ENCODE peak calls at places on chromosomes 6 and 20, in ten cellular contexts. K is colonic mucosa; O is mammary epithelial cell; Z is Panc1; S is cardiac muscle cell; A is left ventricle myocardium inferior; P is naive thymus-derived CD4-positive, alpha-beta T cell; M is endothelial cell of umbilical vein; X is CD8-positive, alpha-beta T cell; V is brain microvascular endothelial cell. W is an unnamed sample.

GRCh38 chr20:431012-431904 is 23.2 kb downstream of the RBCK1 start:
- DNase-seq in K (peak; percentile 41), O (peak; percentile 30), Z (peak; percentile 58), S (peak; percentile 72), A (peak; percentile 50), P (no peak), M (peak; percentile 76), X (peak; percentile 32), V (peak; percentile 55), W (peak; percentile 20)

GRCh38 chr6:134564705-134565104 is 246.8 kb upstream of the SGK1 start:
- DNase-seq in K (no peak), O (peak; percentile 48), Z (no peak), S (no peak), A (no peak), P (no peak), M (no peak), X (no peak), V (no peak), W (no peak)

GRCh38 chr6:26554669-26555504 is 16.7 kb downstream of the HMGN4 start:
- DNase-seq in K (peak; percentile 50), O (peak; percentile 54), Z (no peak), S (peak; percentile 73), A (peak; percentile 34), P (no peak), M (peak; percentile 69), X (peak; percentile 70), V (peak; percentile 75), W (peak; percentile 82)

GRCh38 chr6:105601541-105602174 is 198.8 kb upstream of the PREP start:
- DNase-seq in K (peak; percentile 44), O (peak; percentile 100), Z (no peak), S (peak; percentile 98), A (peak; percentile 69), P (no peak), M (no peak), X (no peak), V (peak; percentile 94), W (no peak)

GRCh38 chr20:3753098-3753497 is 14.5 kb downstream of the ADISSP start:
- DNase-seq in K (peak; percentile 72), O (peak; percentile 41), Z (no peak), S (peak; percentile 84), A (no peak), P (no peak), M (peak; percentile 66), X (peak; percentile 60), V (peak; percentile 68), W (peak; percentile 61)

GRCh38 chr20:3966571-3966970 is 48.8 kb downstream of the RNF24 start:
- DNase-seq in K (no peak), O (no peak), Z (no peak), S (no peak), A (no peak), P (no peak), M (no peak), X (no peak), V (no peak), W (no peak)

GRCh38 chr20:10447028-10447427 is 11.9 kb downstream of the SLX4IP start:
- DNase-seq in K (peak; percentile 65), O (peak; percentile 70), Z (peak; percentile 67), S (peak; percentile 77), A (no peak), P (no peak), M (peak; percentile 66), X (peak; percentile 61), V (peak; percentile 66), W (peak; percentile 45)

GRCh38 chr6:89372506-89372901 is 20.0 kb upstream of the UBE2J1 start:
- DNase-seq in K (no peak), O (no peak), Z (no peak), S (no peak), A (no peak), P (no peak), M (no peak), X (no peak), V (no peak), W (no peak)

GRCh38 chr20:36145877-36146707 is 8.4 kb upstream of the EPB41L1 start:
- DNase-seq in K (no peak), O (no peak), Z (no peak), S (peak; percentile 32), A (peak; percentile 72), P (no peak), M (no peak), X (no peak), V (no peak), W (no peak)

GRCh38 chr6:144986271-144986670 is 701.1 kb downstream of the UTRN start:
- DNase-seq in K (no peak), O (no peak), Z (no peak), S (no peak), A (no peak), P (no peak), M (no peak), X (no peak), V (no peak), W (no peak)

GRCh38 chr6:74574794-74575193 is 631.1 kb downstream of the COL12A1 start:
- DNase-seq in K (no peak), O (no peak), Z (no peak), S (peak; percentile 61), A (no peak), P (no peak), M (peak; percentile 50), X (no peak), V (peak; percentile 36), W (no peak)

GRCh38 chr6:26214826-26215199 is 127.6 kb downstream of the HFE start:
- DNase-seq in K (no peak), O (no peak), Z (no peak), S (no peak), A (no peak), P (no peak), M (no peak), X (no peak), V (no peak), W (no peak)

GRCh38 chr20:38674178-38675133 is 49.8 kb upstream of the SLC32A1 start:
- DNase-seq in K (peak; percentile 49), O (peak; percentile 23), Z (no peak), S (peak; percentile 75), A (no peak), P (peak; percentile 30), M (peak; percentile 64), X (peak; percentile 63), V (peak; percentile 40), W (peak; percentile 24)

GRCh38 chr6:138944412-138944811 is 43.6 kb downstream of the REPS1 start:
- DNase-seq in K (no peak), O (peak; percentile 87), Z (no peak), S (peak; percentile 67), A (no peak), P (no peak), M (peak; percentile 31), X (peak; percentile 41), V (peak; percentile 51), W (peak; percentile 36)

GRCh38 chr6:142262231-142262630 is 39.6 kb upstream of the ADGRG6 start:
- DNase-seq in K (no peak), O (no peak), Z (no peak), S (no peak), A (no peak), P (no peak), M (no peak), X (no peak), V (no peak), W (no peak)

GRCh38 chr20:44581515-44581914 is 864 bp upstream of the PKIG start:
- DNase-seq in K (no peak), O (no peak), Z (no peak), S (no peak), A (no peak), P (no peak), M (peak; percentile 49), X (no peak), V (no peak), W (no peak)

GRCh38 chr20:44580581-44581268 is 1.7 kb upstream of the PKIG start:
- DNase-seq in K (no peak), O (no peak), Z (no peak), S (no peak), A (no peak), P (no peak), M (peak; percentile 69), X (no peak), V (no peak), W (no peak)

GRCh38 chr20:44576297-44576696 is 6.1 kb upstream of the PKIG start:
- DNase-seq in K (no peak), O (no peak), Z (no peak), S (peak; percentile 71), A (no peak), P (no peak), M (peak; percentile 76), X (no peak), V (peak; percentile 69), W (no peak)

GRCh38 chr20:44582321-44583025 is at the start of gene PKIG:
- DNase-seq in K (no peak), O (peak; percentile 45), Z (no peak), S (peak; percentile 87), A (no peak), P (no peak), M (peak; percentile 96), X (no peak), V (peak; percentile 58), W (no peak)

GRCh38 chr20:44579313-44580090 is 2.9 kb upstream of the PKIG start:
- DNase-seq in K (no peak), O (no peak), Z (no peak), S (no peak), A (no peak), P (no peak), M (peak; percentile 93), X (no peak), V (no peak), W (no peak)
- H3K4me3 ChIP-seq in K (no peak overlapping the region), O (no peak overlapping the region), Z (no peak overlapping the region), S (no peak overlapping the region), A (no peak overlapping the region), P (no peak overlapping the region), M (no peak overlapping the region), X (no peak overlapping the region), V (no peak overlapping the region), W (no peak overlapping the region)

GRCh38 chr20:48635791-48636267 is 192.0 kb downstream of the PREX1 start:
- DNase-seq in K (peak; percentile 58), O (peak; percentile 26), Z (no peak), S (peak; percentile 68), A (peak; percentile 54), P (peak; percentile 35), M (peak; percentile 55), X (no peak), V (peak; percentile 53), W (peak; percentile 61)
- H3K36me3 ChIP-seq in K (no peaks in the 10 kb centered on the region), O (no peaks in the 10 kb centered on the region), Z (no peaks in the 10 kb centered on the region), S (no peaks in the 10 kb centered on the region), A (peaks cover 49% of the 10 kb centered on the region), P (peaks cover 40% of the 10 kb centered on the region), M (peaks cover 48% of the 10 kb centered on the region), X (peaks cover 78% of the 10 kb centered on the region), V (peaks cover 16% of the 10 kb centered on the region), W (peaks cover 78% of the 10 kb centered on the region)

GRCh38 chr6:169224716-169225115 is 28.9 kb downstream of the THBS2 start:
- DNase-seq in K (no peak), O (no peak), Z (no peak), S (no peak), A (no peak), P (no peak), M (no peak), X (no peak), V (no peak), W (no peak)
- H3K27ac ChIP-seq in K (no peak overlapping the region), O (no peak overlapping the region), Z (no peak overlapping the region), S (no peak overlapping the region), A (peak overlapping the region; percentile 45), P (no peak overlapping the region), M (no peak overlapping the region), X (no peak overlapping the region), V (peak overlapping the region; percentile 64), W (no peak overlapping the region)

DNA sequence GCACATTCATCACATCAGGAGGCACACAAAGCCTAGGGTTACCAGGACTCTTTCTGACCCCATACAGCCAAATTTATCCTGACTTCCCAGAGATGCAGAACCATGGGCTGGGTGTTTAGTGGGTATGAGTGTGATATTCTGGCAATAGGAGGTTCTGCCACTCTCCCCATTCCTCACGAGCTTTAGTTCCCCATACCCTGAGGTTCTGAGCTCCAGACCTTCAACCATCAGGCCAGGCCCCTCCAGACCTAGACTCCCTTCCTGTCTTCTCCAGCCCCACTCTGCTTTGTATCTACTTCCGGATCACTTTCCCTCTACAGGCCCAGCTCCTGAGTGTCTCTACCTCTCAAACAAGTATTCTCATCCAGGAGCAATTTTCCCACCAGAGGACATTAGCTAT is 4.4 kb downstream of the HLA-F start:
- DNase-seq in K (no peak), O (no peak), Z (no peak), S (no peak), A (no peak), P (no peak), M (no peak), X (no peak), V (no peak), W (no peak)
- H3K4me3 ChIP-seq in K (no peak overlapping the region), O (no peak overlapping the region), Z (no peak overlapping the region), S (no peak overlapping the region), A (no peak overlapping the region), P (no peak overlapping the region), M (no peak overlapping the region), X (no peak overlapping the region), V (no peak overlapping the region), W (no peak overlapping the region)

W was measured in CD4-positive, alpha-beta memory T cell.